ENCODE peak calls at places on chromosomes 1 and 21, in nine cellular contexts. One of them, this sample, is unnamed.

GRCh38 chr1:172480421-172480820 is 36.6 kb upstream of the PIGC start:
- DNase-seq in HCT116: no peak
- DNase-seq in CD8-positive, alpha-beta T cell: no peak
- DNase-seq in endodermal cell: no peak
- DNase-seq in psoas muscle: no peak
- DNase-seq in left ventricle myocardium inferior: no peak
- DNase-seq in ovary: no peak
- DNase-seq in coronary artery: no peak
- DNase-seq in transverse colon: no peak
- DNase-seq in this sample: no peak

GRCh38 chr1:17735791-17736190 is 19.3 kb upstream of the ACTL8 start:
- DNase-seq in psoas muscle: no peak
- DNase-seq in left ventricle myocardium inferior: no peak
- DNase-seq in transverse colon: no peak
- DNase-seq in endodermal cell: no peak
- DNase-seq in CD8-positive, alpha-beta T cell: no peak
- DNase-seq in HCT116: no peak
- DNase-seq in coronary artery: no peak
- DNase-seq in ovary: no peak
- DNase-seq in this sample: no peak

GRCh38 chr21:41562101-41563000 is 54.4 kb upstream of the TMPRSS2 start:
- DNase-seq in psoas muscle: no peak
- DNase-seq in coronary artery: no peak
- DNase-seq in ovary: no peak
- DNase-seq in HCT116: no peak
- DNase-seq in endodermal cell: no peak
- DNase-seq in CD8-positive, alpha-beta T cell: no peak
- DNase-seq in transverse colon: peak; percentile 61
- DNase-seq in left ventricle myocardium inferior: peak; percentile 30
- DNase-seq in this sample: no peak

GRCh38 chr1:202105571-202106339 is 17.0 kb upstream of the GPR37L1 start:
- DNase-seq in left ventricle myocardium inferior: no peak
- DNase-seq in HCT116: peak; percentile 88
- DNase-seq in endodermal cell: peak; percentile 94
- DNase-seq in CD8-positive, alpha-beta T cell: no peak
- DNase-seq in psoas muscle: no peak
- DNase-seq in ovary: no peak
- DNase-seq in transverse colon: peak; percentile 93
- DNase-seq in coronary artery: no peak
- DNase-seq in this sample: peak; percentile 57

GRCh38 chr1:241411056-241411775 is 54.2 kb upstream of the RGS7 start:
- DNase-seq in CD8-positive, alpha-beta T cell: no peak
- DNase-seq in psoas muscle: no peak
- DNase-seq in left ventricle myocardium inferior: no peak
- DNase-seq in coronary artery: no peak
- DNase-seq in HCT116: no peak
- DNase-seq in ovary: no peak
- DNase-seq in transverse colon: no peak
- DNase-seq in endodermal cell: no peak
- DNase-seq in this sample: no peak

GRCh38 chr1:39623053-39623452 is 16.4 kb downstream of the HEYL start:
- DNase-seq in endodermal cell: no peak
- DNase-seq in CD8-positive, alpha-beta T cell: no peak
- DNase-seq in transverse colon: no peak
- DNase-seq in ovary: no peak
- DNase-seq in psoas muscle: peak; percentile 75
- DNase-seq in left ventricle myocardium inferior: peak; percentile 79
- DNase-seq in HCT116: no peak
- DNase-seq in coronary artery: peak; percentile 88
- DNase-seq in this sample: no peak

GRCh38 chr1:3372317-3372716 is 82.1 kb upstream of the ARHGEF16 start:
- DNase-seq in CD8-positive, alpha-beta T cell: no peak
- DNase-seq in HCT116: no peak
- DNase-seq in coronary artery: no peak
- DNase-seq in psoas muscle: no peak
- DNase-seq in left ventricle myocardium inferior: no peak
- DNase-seq in ovary: no peak
- DNase-seq in endodermal cell: no peak
- DNase-seq in transverse colon: no peak
- DNase-seq in this sample: no peak

GRCh38 chr1:191022856-191023255 is 545.2 kb upstream of the BRINP3 start:
- DNase-seq in coronary artery: no peak
- DNase-seq in transverse colon: no peak
- DNase-seq in endodermal cell: no peak
- DNase-seq in left ventricle myocardium inferior: no peak
- DNase-seq in CD8-positive, alpha-beta T cell: no peak
- DNase-seq in HCT116: no peak
- DNase-seq in psoas muscle: no peak
- DNase-seq in ovary: no peak
- DNase-seq in this sample: no peak

GRCh38 chr1:201639826-201640225 is 100.9 kb downstream of the NAV1 start:
- DNase-seq in endodermal cell: no peak
- DNase-seq in left ventricle myocardium inferior: no peak
- DNase-seq in transverse colon: no peak
- DNase-seq in ovary: no peak
- DNase-seq in psoas muscle: no peak
- DNase-seq in CD8-positive, alpha-beta T cell: no peak
- DNase-seq in HCT116: no peak
- DNase-seq in coronary artery: no peak
- DNase-seq in this sample: no peak

GRCh38 chr21:41511858-41512257 is 3.9 kb upstream of the TMPRSS2 start:
- DNase-seq in transverse colon: no peak
- DNase-seq in HCT116: no peak
- DNase-seq in ovary: no peak
- DNase-seq in psoas muscle: no peak
- DNase-seq in endodermal cell: no peak
- DNase-seq in coronary artery: no peak
- DNase-seq in CD8-positive, alpha-beta T cell: no peak
- DNase-seq in left ventricle myocardium inferior: no peak
- DNase-seq in this sample: no peak

GRCh38 chr1:168086438-168086837 is 50.3 kb downstream of the GPR161 start:
- DNase-seq in ovary: no peak
- DNase-seq in psoas muscle: no peak
- DNase-seq in coronary artery: no peak
- DNase-seq in left ventricle myocardium inferior: no peak
- DNase-seq in HCT116: no peak
- DNase-seq in CD8-positive, alpha-beta T cell: no peak
- DNase-seq in endodermal cell: no peak
- DNase-seq in transverse colon: no peak
- DNase-seq in this sample: no peak
- H3K27ac ChIP-seq in ovary: no peak overlapping the region
- H3K27ac ChIP-seq in psoas muscle: no peak overlapping the region
- H3K27ac ChIP-seq in coronary artery: peak overlapping the region; percentile 72
- H3K27ac ChIP-seq in left ventricle myocardium inferior: peak overlapping the region; percentile 78
- H3K27ac ChIP-seq in HCT116: no peak overlapping the region
- H3K27ac ChIP-seq in CD8-positive, alpha-beta T cell: no peak overlapping the region
- H3K27ac ChIP-seq in endodermal cell: no peak overlapping the region
- H3K27ac ChIP-seq in transverse colon: peak overlapping the region; percentile 68
- H3K27ac ChIP-seq in this sample: no peak overlapping the region

GRCh38 chr1:228455715-228456114 is 31.5 kb upstream of the RNF187 start:
- DNase-seq in HCT116: no peak
- DNase-seq in endodermal cell: no peak
- DNase-seq in CD8-positive, alpha-beta T cell: no peak
- DNase-seq in ovary: no peak
- DNase-seq in psoas muscle: no peak
- DNase-seq in left ventricle myocardium inferior: no peak
- DNase-seq in coronary artery: no peak
- DNase-seq in transverse colon: no peak
- DNase-seq in this sample: no peak
- TF ChIP-seq CTCF in HCT116: peak; percentile 43
- TF ChIP-seq CTCF in endodermal cell: peak; percentile 52
- TF ChIP-seq CTCF in CD8-positive, alpha-beta T cell: no peak
- TF ChIP-seq CTCF in ovary: no peak
- TF ChIP-seq CTCF in psoas muscle: no peak
- TF ChIP-seq CTCF in left ventricle myocardium inferior: peak; percentile 28
- TF ChIP-seq CTCF in coronary artery: no peak
- TF ChIP-seq CTCF in transverse colon: no peak
- TF ChIP-seq CTCF in this sample: no peak

GRCh38 chr1:230191079-230191478 is 124.0 kb downstream of the GALNT2 start:
- DNase-seq in left ventricle myocardium inferior: peak; percentile 66
- DNase-seq in coronary artery: no peak
- DNase-seq in endodermal cell: no peak
- DNase-seq in psoas muscle: peak; percentile 66
- DNase-seq in CD8-positive, alpha-beta T cell: no peak
- DNase-seq in transverse colon: peak; percentile 48
- DNase-seq in ovary: peak; percentile 66
- DNase-seq in HCT116: no peak
- DNase-seq in this sample: no peak

GRCh38 chr1:230189276-230190183 is 122.5 kb downstream of the GALNT2 start:
- DNase-seq in transverse colon: no peak
- DNase-seq in left ventricle myocardium inferior: no peak
- DNase-seq in endodermal cell: no peak
- DNase-seq in CD8-positive, alpha-beta T cell: no peak
- DNase-seq in HCT116: no peak
- DNase-seq in ovary: no peak
- DNase-seq in coronary artery: no peak
- DNase-seq in psoas muscle: no peak
- DNase-seq in this sample: no peak

GRCh38 chr1:230194525-230194924 is 127.5 kb downstream of the GALNT2 start:
- DNase-seq in psoas muscle: no peak
- DNase-seq in HCT116: no peak
- DNase-seq in transverse colon: no peak
- DNase-seq in endodermal cell: no peak
- DNase-seq in left ventricle myocardium inferior: no peak
- DNase-seq in CD8-positive, alpha-beta T cell: no peak
- DNase-seq in ovary: no peak
- DNase-seq in coronary artery: no peak
- DNase-seq in this sample: no peak

GRCh38 chr1:230188826-230189225 is 121.8 kb downstream of the GALNT2 start:
- DNase-seq in ovary: no peak
- DNase-seq in CD8-positive, alpha-beta T cell: no peak
- DNase-seq in left ventricle myocardium inferior: no peak
- DNase-seq in transverse colon: no peak
- DNase-seq in psoas muscle: no peak
- DNase-seq in endodermal cell: no peak
- DNase-seq in HCT116: no peak
- DNase-seq in coronary artery: no peak
- DNase-seq in this sample: no peak

GRCh38 chr1:230191839-230192238 is 124.8 kb downstream of the GALNT2 start:
- DNase-seq in transverse colon: no peak
- DNase-seq in psoas muscle: no peak
- DNase-seq in CD8-positive, alpha-beta T cell: no peak
- DNase-seq in coronary artery: no peak
- DNase-seq in left ventricle myocardium inferior: no peak
- DNase-seq in ovary: no peak
- DNase-seq in endodermal cell: no peak
- DNase-seq in HCT116: no peak
- DNase-seq in this sample: no peak
- H3K4me3 ChIP-seq in transverse colon: no peak overlapping the region
- H3K4me3 ChIP-seq in psoas muscle: no peak overlapping the region
- H3K4me3 ChIP-seq in CD8-positive, alpha-beta T cell: no peak overlapping the region
- H3K4me3 ChIP-seq in coronary artery: no peak overlapping the region
- H3K4me3 ChIP-seq in left ventricle myocardium inferior: no peak overlapping the region
- H3K4me3 ChIP-seq in ovary: no peak overlapping the region
- H3K4me3 ChIP-seq in endodermal cell: no peak overlapping the region
- H3K4me3 ChIP-seq in HCT116: no peak overlapping the region
- H3K4me3 ChIP-seq in this sample: no peak overlapping the region

GRCh38 chr1:200040516-200041138 is 13.1 kb downstream of the NR5A2 start:
- DNase-seq in left ventricle myocardium inferior: no peak
- DNase-seq in transverse colon: peak; percentile 73
- DNase-seq in CD8-positive, alpha-beta T cell: no peak
- DNase-seq in coronary artery: peak; percentile 59
- DNase-seq in endodermal cell: peak; percentile 87
- DNase-seq in psoas muscle: no peak
- DNase-seq in ovary: no peak
- DNase-seq in HCT116: no peak
- DNase-seq in this sample: no peak

GRCh38 chr1:200039849-200040479 is 12.5 kb downstream of the NR5A2 start:
- DNase-seq in left ventricle myocardium inferior: no peak
- DNase-seq in ovary: no peak
- DNase-seq in psoas muscle: no peak
- DNase-seq in CD8-positive, alpha-beta T cell: no peak
- DNase-seq in coronary artery: peak; percentile 41
- DNase-seq in endodermal cell: peak; percentile 68
- DNase-seq in transverse colon: no peak
- DNase-seq in HCT116: no peak
- DNase-seq in this sample: no peak

GRCh38 chr1:200042437-200043329 is 15.2 kb downstream of the NR5A2 start:
- DNase-seq in HCT116: no peak
- DNase-seq in left ventricle myocardium inferior: no peak
- DNase-seq in transverse colon: peak; percentile 70
- DNase-seq in endodermal cell: peak; percentile 69
- DNase-seq in ovary: no peak
- DNase-seq in coronary artery: peak; percentile 60
- DNase-seq in psoas muscle: no peak
- DNase-seq in CD8-positive, alpha-beta T cell: no peak
- DNase-seq in this sample: no peak

GRCh38 chr1:200042119-200042436 is 14.6 kb downstream of the NR5A2 start:
- DNase-seq in psoas muscle: no peak
- DNase-seq in transverse colon: no peak
- DNase-seq in HCT116: no peak
- DNase-seq in ovary: no peak
- DNase-seq in endodermal cell: peak; percentile 74
- DNase-seq in CD8-positive, alpha-beta T cell: no peak
- DNase-seq in left ventricle myocardium inferior: no peak
- DNase-seq in coronary artery: peak; percentile 36
- DNase-seq in this sample: no peak

GRCh38 chr1:200041337-200042118 is 14.0 kb downstream of the NR5A2 start:
- DNase-seq in coronary artery: peak; percentile 35
- DNase-seq in psoas muscle: no peak
- DNase-seq in CD8-positive, alpha-beta T cell: no peak
- DNase-seq in endodermal cell: peak; percentile 76
- DNase-seq in transverse colon: no peak
- DNase-seq in ovary: no peak
- DNase-seq in HCT116: no peak
- DNase-seq in left ventricle myocardium inferior: no peak
- DNase-seq in this sample: no peak
- H3K27ac ChIP-seq in coronary artery: no peak overlapping the region
- H3K27ac ChIP-seq in psoas muscle: no peak overlapping the region
- H3K27ac ChIP-seq in CD8-positive, alpha-beta T cell: no peak overlapping the region
- H3K27ac ChIP-seq in endodermal cell: no peak overlapping the region
- H3K27ac ChIP-seq in transverse colon: peak overlapping the region; percentile 76
- H3K27ac ChIP-seq in ovary: no peak overlapping the region
- H3K27ac ChIP-seq in HCT116: no peak overlapping the region
- H3K27ac ChIP-seq in left ventricle myocardium inferior: peak overlapping the region; percentile 49
- H3K27ac ChIP-seq in this sample: peak overlapping the region; percentile 29

DNA sequence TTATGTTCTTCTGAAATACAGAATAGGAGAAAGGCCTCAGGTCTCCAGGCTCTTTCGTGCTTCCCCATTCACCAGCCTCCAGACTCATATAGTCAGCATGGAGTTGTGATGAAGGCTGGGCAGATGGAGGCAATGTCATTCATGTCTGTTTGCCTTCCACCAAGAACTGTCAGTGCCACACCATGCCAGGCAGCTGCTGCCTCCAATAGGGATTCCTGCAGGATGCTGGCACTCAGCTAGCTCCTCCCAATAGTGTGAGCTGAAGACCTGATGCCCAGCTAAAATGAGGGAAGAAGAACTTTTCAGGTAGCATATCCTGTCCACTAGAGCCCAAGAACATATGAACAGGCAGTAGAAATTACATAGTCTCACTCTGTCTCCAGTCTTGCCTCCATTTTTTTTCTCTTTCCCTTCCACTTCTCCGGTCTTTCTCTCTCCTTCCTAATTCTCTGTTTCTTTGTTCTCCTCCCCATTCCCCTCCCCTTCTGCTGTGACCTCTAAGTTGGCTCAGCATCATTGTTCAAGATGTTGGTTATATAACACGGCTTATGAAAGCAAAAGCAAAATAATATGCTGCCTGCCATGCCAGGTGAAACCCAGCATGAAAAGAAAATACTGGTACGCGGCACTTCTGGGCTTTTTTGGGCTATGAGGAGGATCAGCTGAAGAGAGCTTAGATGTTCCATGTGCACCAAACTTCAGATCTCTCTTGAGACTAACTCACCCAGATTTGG is 17.3 kb downstream of the GLUL start:
- DNase-seq in coronary artery: no peak
- DNase-seq in CD8-positive, alpha-beta T cell: no peak
- DNase-seq in HCT116: no peak
- DNase-seq in endodermal cell: no peak
- DNase-seq in ovary: no peak
- DNase-seq in psoas muscle: no peak
- DNase-seq in transverse colon: no peak
- DNase-seq in left ventricle myocardium inferior: no peak
- DNase-seq in this sample: no peak
- TF ChIP-seq CTCF in coronary artery: no peak
- TF ChIP-seq CTCF in CD8-positive, alpha-beta T cell: no peak
- TF ChIP-seq CTCF in HCT116: no peak
- TF ChIP-seq CTCF in endodermal cell: no peak
- TF ChIP-seq CTCF in ovary: no peak
- TF ChIP-seq CTCF in psoas muscle: no peak
- TF ChIP-seq CTCF in transverse colon: no peak
- TF ChIP-seq CTCF in left ventricle myocardium inferior: no peak
- TF ChIP-seq CTCF in this sample: no peak

This sample was measured in breast epithelium.